ENCODE peak calls at places on chromosomes 4 and X, in five cellular contexts. I is HCT116, O is adrenal gland, R is left ventricle myocardium inferior, S is endodermal cell. L is an unnamed sample. For H3K36me3, the result is how much of the 10 kb centered on the place peaks cover.

GRCh38 chr4:145716661-145717200 is 36.8 kb downstream of the C4orf51 start:
- DNase-seq in I (no peak), O (no peak), R (no peak), S (no peak), L (no peak)

GRCh38 chrX:40299502-40300118 is 201.9 kb upstream of the BCOR start:
- DNase-seq in I (no peak), O (no peak), R (no peak), S (no peak), L (no peak)

GRCh38 chr4:40316333-40316781 is 18.8 kb upstream of the CHRNA9 start:
- DNase-seq in I (no peak), O (peak), R (no peak), S (no peak), L (no peak)

GRCh38 chr4:1179089-1179441 is 6.7 kb upstream of the SPON2 start:
- DNase-seq in I (no peak), O (no peak), R (no peak), S (no peak), L (no peak)

GRCh38 chr4:173167793-173168395 is 717 bp upstream of the GALNT7 start:
- DNase-seq in I (peak), O (no peak), R (no peak), S (peak), L (peak)

GRCh38 chr4:86587016-86587713 is 7.0 kb upstream of the PTPN13 start:
- DNase-seq in I (no peak), O (no peak), R (no peak), S (no peak), L (no peak)

GRCh38 chrX:97026406-97026805 is 142.7 kb downstream of the RPA4 start:
- DNase-seq in I (no peak), O (no peak), R (no peak), S (no peak), L (peak)

GRCh38 chr4:156029691-156030090 is 76.0 kb upstream of the CTSO start:
- DNase-seq in I (no peak), O (no peak), R (no peak), S (no peak), L (no peak)

GRCh38 chr4:3444351-3445110 is 2.8 kb downstream of the HGFAC start:
- DNase-seq in I (no peak), O (no peak), R (no peak), S (no peak), L (peak)

GRCh38 chrX:11386001-11386523 is 92.8 kb downstream of the AMELX start:
- DNase-seq in I (no peak), O (no peak), R (no peak), S (no peak), L (no peak)

GRCh38 chr4:113781439-113782040 is 20.0 kb upstream of the CAMK2D start:
- DNase-seq in I (no peak), O (no peak), R (no peak), S (no peak), L (no peak)

GRCh38 chr4:13980317-13980716 is 352.8 kb upstream of the BOD1L1 start:
- DNase-seq in I (no peak), O (no peak), R (no peak), S (no peak), L (no peak)

DNA sequence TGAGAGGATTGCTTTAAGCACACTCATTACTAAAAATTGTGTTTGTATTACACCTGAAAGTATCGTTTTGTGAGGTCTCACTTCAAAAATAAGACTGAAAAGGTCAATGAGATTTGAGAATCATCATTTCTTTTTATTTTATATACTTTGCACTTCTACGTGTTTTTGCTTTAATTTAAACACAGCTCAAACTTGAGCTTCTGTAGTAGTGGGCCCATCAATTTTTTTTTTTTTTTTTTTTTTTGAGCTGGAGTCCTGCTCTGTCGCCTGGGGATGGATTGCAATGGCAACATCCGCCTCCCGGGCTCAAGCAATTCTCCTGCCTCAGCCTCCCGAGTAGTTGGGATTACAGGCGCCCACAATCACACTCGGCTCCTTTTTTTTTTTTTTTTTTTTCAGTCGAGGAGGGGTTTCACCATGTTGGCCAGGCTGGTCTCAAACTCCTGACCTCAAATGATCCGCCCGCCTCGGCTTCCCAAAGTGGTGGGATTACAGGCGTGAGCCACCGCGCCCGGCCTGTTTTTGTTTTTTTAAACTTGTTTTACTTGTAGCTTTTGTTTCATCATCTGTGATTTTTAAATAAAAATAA is 1.5 kb downstream of the GSTCD start:
- DNase-seq in I (no peak), O (no peak), R (no peak), S (peak), L (no peak)
- H3K4me3 ChIP-seq in I (peak), O (no peak), R (no peak), S (peak), L (no peak)

GRCh38 chr4:83603130-83603529 is 67.2 kb downstream of the GPAT3 start:
- DNase-seq in I (no peak), O (no peak), R (no peak), S (no peak), L (no peak)

GRCh38 chr4:83606435-83606834 is 70.5 kb downstream of the GPAT3 start:
- DNase-seq in I (no peak), O (no peak), R (no peak), S (no peak), L (no peak)

GRCh38 chr4:83605216-83605615 is 69.3 kb downstream of the GPAT3 start:
- DNase-seq in I (no peak), O (no peak), R (no peak), S (no peak), L (no peak)

GRCh38 chr4:83605744-83606172 is 69.8 kb downstream of the GPAT3 start:
- DNase-seq in I (no peak), O (no peak), R (no peak), S (no peak), L (no peak)

DNA sequence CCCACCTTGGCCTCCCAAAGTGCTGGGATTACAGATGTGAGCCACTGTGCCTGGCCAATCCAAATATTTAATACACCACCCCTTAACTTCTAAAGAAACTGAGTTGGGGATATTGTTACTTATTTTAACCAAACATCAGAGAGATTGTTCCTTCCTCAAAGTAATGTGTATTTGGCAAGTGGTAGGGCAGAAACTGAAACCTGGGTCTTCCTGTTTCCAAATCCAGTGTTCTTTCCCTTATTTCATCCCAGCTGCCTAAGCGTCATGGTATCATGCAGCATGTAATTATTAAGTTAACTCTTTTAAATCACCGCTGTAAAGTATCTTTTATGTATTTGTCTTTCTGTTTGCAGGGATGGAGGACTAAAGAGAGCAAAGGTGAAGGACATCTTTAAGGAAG is 68.4 kb downstream of the GPAT3 start:
- DNase-seq in I (no peak), O (no peak), R (no peak), S (no peak), L (no peak)
- H3K36me3 ChIP-seq in I (under half), O (under half), R (under half), S (under half), L (under half)

GRCh38 chr4:129565214-129565613 is 469.3 kb downstream of the C4orf33 start:
- DNase-seq in I (no peak), O (no peak), R (no peak), S (no peak), L (no peak)
- H3K4me3 ChIP-seq in I (no peak), O (no peak), R (no peak), S (no peak), L (no peak)

DNA sequence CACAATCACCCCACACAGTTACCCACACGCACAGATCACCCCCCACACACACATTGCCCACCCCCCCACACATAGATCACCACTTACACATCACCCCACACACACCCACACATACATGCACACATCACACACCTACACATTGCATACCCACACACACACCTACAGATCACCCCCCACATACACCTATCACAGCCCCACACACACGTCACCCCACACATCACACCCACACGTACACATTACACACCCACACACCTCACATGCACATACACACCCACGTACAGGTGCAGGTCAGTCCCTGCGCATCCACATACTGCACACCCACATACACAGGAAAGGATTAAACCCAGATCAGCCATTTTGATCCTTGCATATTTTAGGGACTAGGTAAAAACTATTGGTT is 15.3 kb upstream of the TADA2B start:
- DNase-seq in I (no peak), O (no peak), R (no peak), S (no peak), L (no peak)
- H3K36me3 ChIP-seq in I (under half), O (under half), R (half or more), S (half or more), L (under half)

L was measured in H7.